ENCODE peak calls at places on chromosomes 7 and 10, in six cellular contexts. X is A549, V is K562, B is GM12878, Q is endothelial cell of umbilical vein, Y is HepG2. P is an unnamed sample.

GRCh38 chr10:124063736-124064135 is 29.7 kb downstream of the CHST15 start:
- DNase-seq in X (peak), V (no peak), B (no peak), Q (peak), Y (peak), P (no peak)

GRCh38 chr7:28591725-28592331 is 179.5 kb downstream of the CREB5 start:
- DNase-seq in X (no peak), V (no peak), B (no peak), Q (no peak), Y (no peak), P (no peak)

GRCh38 chr10:28188520-28188919 is 114.3 kb downstream of the MPP7 start:
- DNase-seq in X (no peak), V (no peak), B (no peak), Q (no peak), Y (no peak), P (no peak)

GRCh38 chr7:81776159-81776558 is 6.3 kb upstream of the HGF start:
- DNase-seq in X (no peak), V (no peak), B (no peak), Q (no peak), Y (no peak), P (peak)

GRCh38 chr10:58436071-58436470 is 50.9 kb downstream of the TFAM start:
- DNase-seq in X (peak), V (no peak), B (no peak), Q (peak), Y (no peak), P (peak)

GRCh38 chr7:91598791-91599190 is 281.7 kb downstream of the MTERF1 start:
- DNase-seq in X (no peak), V (no peak), B (no peak), Q (no peak), Y (no peak), P (no peak)

GRCh38 chr7:47991741-47992311 is 12.4 kb upstream of the HUS1 start:
- DNase-seq in X (peak), V (peak), B (peak), Q (peak), Y (peak), P (peak)

GRCh38 chr10:126226988-126227761 is 161.1 kb downstream of the ADAM12 start:
- DNase-seq in X (no peak), V (no peak), B (no peak), Q (no peak), Y (no peak), P (no peak)

GRCh38 chr7:112995091-112995824 is 91.4 kb downstream of the GPR85 start:
- DNase-seq in X (no peak), V (no peak), B (no peak), Q (no peak), Y (no peak), P (no peak)

GRCh38 chr10:47036771-47037170 is 125.5 kb downstream of the PTPN20 start:
- DNase-seq in X (no peak), V (no peak), B (no peak), Q (no peak), Y (no peak), P (no peak)

GRCh38 chr10:30855131-30855530 is 176.5 kb downstream of the ZNF438 start:
- DNase-seq in X (no peak), V (no peak), B (no peak), Q (no peak), Y (no peak), P (peak)

GRCh38 chr7:507623-508305 is 11.9 kb downstream of the PDGFA start:
- DNase-seq in X (no peak), V (no peak), B (no peak), Q (no peak), Y (no peak), P (no peak)

GRCh38 chr7:47940482-47941001 is 7.7 kb downstream of the PKD1L1 start:
- DNase-seq in X (no peak), V (no peak), B (no peak), Q (peak), Y (no peak), P (no peak)

GRCh38 chr10:118960166-118961090 is 69.1 kb upstream of the NANOS1 start:
- DNase-seq in X (no peak), V (no peak), B (no peak), Q (no peak), Y (no peak), P (no peak)

GRCh38 chr7:21620054-21620453 is 77.2 kb downstream of the DNAH11 start:
- DNase-seq in X (no peak), V (no peak), B (no peak), Q (no peak), Y (no peak), P (no peak)

GRCh38 chr10:100413206-100413605 is 49.6 kb upstream of the WNT8B start:
- DNase-seq in X (no peak), V (no peak), B (no peak), Q (no peak), Y (no peak), P (no peak)

GRCh38 chr10:113087082-113088029 is 137.3 kb downstream of the TCF7L2 start:
- DNase-seq in X (peak), V (peak), B (no peak), Q (peak), Y (peak), P (peak)

GRCh38 chr7:13407911-13408310 is 581.6 kb downstream of the ETV1 start:
- DNase-seq in X (no peak), V (no peak), B (no peak), Q (no peak), Y (no peak), P (no peak)

GRCh38 chr10:62492012-62492869 is 118.1 kb downstream of the ZNF365 start:
- DNase-seq in X (peak), V (no peak), B (peak), Q (peak), Y (peak), P (peak)

GRCh38 chr7:43384585-43385308 is 198.2 kb upstream of the STK17A start:
- DNase-seq in X (no peak), V (no peak), B (no peak), Q (no peak), Y (no peak), P (no peak)

GRCh38 chr7:138924551-138925225 is 56.5 kb downstream of the KIAA1549 start:
- DNase-seq in X (no peak), V (no peak), B (no peak), Q (no peak), Y (no peak), P (no peak)

GRCh38 chr10:77925410-77925794 is 1.2 kb downstream of the DLG5 start:
- DNase-seq in X (peak), V (no peak), B (no peak), Q (peak), Y (no peak), P (no peak)

GRCh38 chr7:45718464-45719330 is 144.5 kb downstream of the ADCY1 start:
- DNase-seq in X (no peak), V (no peak), B (no peak), Q (no peak), Y (no peak), P (peak)

GRCh38 chr10:43867667-43868361 is 219.1 kb upstream of the ZNF32 start:
- DNase-seq in X (no peak), V (no peak), B (no peak), Q (peak), Y (peak), P (no peak)

GRCh38 chr10:124322191-124322980 is 96.3 kb downstream of the OAT start:
- DNase-seq in X (no peak), V (no peak), B (no peak), Q (no peak), Y (no peak), P (no peak)

GRCh38 chr7:2417981-2418481 is 14.6 kb downstream of the CHST12 start:
- DNase-seq in X (no peak), V (no peak), B (no peak), Q (no peak), Y (no peak), P (no peak)

GRCh38 chr7:101506531-101506930 is 122.6 kb downstream of the MYL10 start:
- DNase-seq in X (peak), V (no peak), B (no peak), Q (no peak), Y (no peak), P (no peak)

GRCh38 chr7:101511965-101512364 is 117.1 kb downstream of the MYL10 start:
- DNase-seq in X (no peak), V (no peak), B (no peak), Q (no peak), Y (no peak), P (no peak)

GRCh38 chr7:101510297-101510696 is 118.8 kb downstream of the MYL10 start:
- DNase-seq in X (no peak), V (no peak), B (no peak), Q (no peak), Y (no peak), P (no peak)

GRCh38 chr7:101507327-101507726 is 121.8 kb downstream of the MYL10 start:
- DNase-seq in X (no peak), V (no peak), B (no peak), Q (no peak), Y (no peak), P (no peak)

GRCh38 chr7:101507791-101508252 is 121.3 kb downstream of the MYL10 start:
- DNase-seq in X (peak), V (peak), B (no peak), Q (peak), Y (peak), P (peak)
- TF ChIP-seq CTCF in X (peak), V (peak), B (peak), Q (peak), Y (peak), P (peak)

GRCh38 chr10:131068760-131069159 is 242.8 kb downstream of the TCERG1L start:
- DNase-seq in X (no peak), V (no peak), B (no peak), Q (no peak), Y (no peak), P (no peak)
- TF ChIP-seq MYC in X (no peak), V (no peak), B (no peak), Q (no peak), Y (no peak), P (no peak)

GRCh38 chr7:25636871-25637283 is 408.6 kb upstream of the NPVF start:
- DNase-seq in X (no peak), V (no peak), B (no peak), Q (no peak), Y (no peak), P (no peak)
- TF ChIP-seq MAX in X (no peak), V (no peak), B (no peak), Q (no peak), Y (no peak), P (no peak)

DNA sequence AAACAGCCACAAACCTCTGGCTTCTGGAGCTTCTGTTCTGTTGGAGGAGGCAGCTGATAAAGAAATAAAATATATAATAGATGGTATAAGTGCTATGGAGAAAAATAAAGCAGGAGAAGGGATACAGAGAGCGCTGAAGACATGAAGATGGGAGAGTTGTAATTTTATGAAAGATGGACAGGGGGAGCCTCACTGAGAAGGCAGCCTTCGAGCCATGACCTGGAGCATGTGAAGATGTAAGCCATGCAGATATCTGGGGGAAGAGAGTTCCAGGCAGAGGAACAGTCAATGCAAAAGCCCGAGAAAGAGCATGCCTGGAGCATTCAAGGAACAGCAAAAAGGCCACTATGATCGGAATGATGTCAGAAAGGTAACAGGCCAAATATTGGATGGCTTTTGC is 187.5 kb downstream of the KIAA1217 start:
- DNase-seq in X (peak), V (no peak), B (no peak), Q (no peak), Y (no peak), P (no peak)
- TF ChIP-seq CTCF in X (no peak), V (no peak), B (no peak), Q (no peak), Y (peak), P (no peak)

GRCh38 chr10:94093286-94093905 is 99.7 kb downstream of the PLCE1 start:
- DNase-seq in X (no peak), V (no peak), B (no peak), Q (no peak), Y (no peak), P (no peak)
- TF ChIP-seq MYC in X (no peak), V (no peak), B (no peak), Q (no peak), Y (no peak), P (no peak)